ENCODE peak calls at places on chromosomes 1 and 21, in nine cellular contexts. A, S, R, O, Y, Q, X, T and E are unnamed samples.
A peak's percentile ranks its signal among the peaks of the same experiment; 100 is the strongest.

GRCh38 chr1:11648732-11649158 is 5.5 kb downstream of the FBXO2 start:
- DNase-seq in S (no peak), X (no peak), Y (no peak), A (no peak), R (no peak), O (peak; percentile 14), T (no peak), Q (no peak), E (no peak)

GRCh38 chr1:229597877-229598276 is 28.0 kb downstream of the TAF5L start:
- DNase-seq in Y (no peak), O (no peak), X (peak; percentile 16), S (no peak), T (no peak), Q (no peak), A (no peak), R (no peak), E (no peak)

GRCh38 chr1:108041360-108042143 is 76.6 kb upstream of the VAV3 start:
- DNase-seq in Q (no peak), X (no peak), S (no peak), R (no peak), O (no peak), A (no peak), T (no peak), Y (no peak), E (no peak)

GRCh38 chr1:31834501-31834900 is 18.7 kb upstream of the SPOCD1 start:
- DNase-seq in Y (no peak), A (no peak), R (no peak), Q (no peak), S (no peak), O (no peak), T (no peak), X (no peak), E (no peak)

GRCh38 chr1:223256034-223256433 is 107.9 kb downstream of the SUSD4 start:
- DNase-seq in Q (no peak), A (no peak), X (no peak), O (no peak), S (no peak), Y (no peak), T (no peak), R (no peak), E (no peak)

GRCh38 chr1:16727190-16728111 is 12.9 kb upstream of the RNU1-4 start:
- DNase-seq in Q (peak; percentile 70), O (no peak), X (peak; percentile 30), S (peak; percentile 58), R (no peak), T (no peak), A (peak; percentile 47), Y (peak; percentile 67), E (no peak)

GRCh38 chr1:76426606-76427005 is 352.1 kb downstream of the ST6GALNAC3 start:
- DNase-seq in A (no peak), S (no peak), O (no peak), T (no peak), Y (no peak), R (no peak), Q (no peak), X (no peak), E (no peak)

GRCh38 chr1:178541829-178542553 is 29.1 kb downstream of the TEX35 start:
- DNase-seq in A (peak; percentile 61), O (peak; percentile 31), Y (peak; percentile 80), Q (peak; percentile 41), T (no peak), R (no peak), X (peak; percentile 14), S (no peak), E (no peak)

GRCh38 chr1:25805863-25806225 is 5.9 kb downstream of the SELENON start:
- DNase-seq in R (no peak), S (no peak), A (peak; percentile 76), X (peak; percentile 23), Q (no peak), T (no peak), Y (peak; percentile 93), O (no peak), E (no peak)

GRCh38 chr1:161420763-161421455 is 53.2 kb upstream of the CFAP126 start:
- DNase-seq in X (no peak), Q (peak; percentile 73), T (peak; percentile 9), Y (no peak), O (no peak), R (no peak), S (no peak), A (no peak), E (no peak)

GRCh38 chr1:63611231-63611630 is 18.0 kb downstream of the PGM1 start:
- DNase-seq in X (no peak), O (no peak), A (no peak), T (no peak), R (no peak), Y (no peak), Q (no peak), S (no peak), E (no peak)

GRCh38 chr1:2934642-2935081 is 86.6 kb upstream of the ACTRT2 start:
- DNase-seq in X (no peak), Q (no peak), Y (peak; percentile 35), R (no peak), T (no peak), O (no peak), S (no peak), A (no peak), E (no peak)

GRCh38 chr1:210920258-210920657 is 213.7 kb downstream of the KCNH1 start:
- DNase-seq in O (no peak), S (no peak), T (no peak), Q (no peak), A (no peak), Y (no peak), X (no peak), R (no peak), E (no peak)

GRCh38 chr1:15617874-15618684 is 821 bp downstream of the DDI2 start:
- DNase-seq in X (peak; percentile 16), T (peak; percentile 22), Q (no peak), R (peak; percentile 11), A (no peak), S (peak; percentile 71), O (peak; percentile 27), Y (no peak), E (no peak)

GRCh38 chr1:29465755-29466154 is 229.4 kb downstream of the PTPRU start:
- DNase-seq in T (no peak), X (peak; percentile 10), S (no peak), A (no peak), Q (no peak), O (no peak), R (no peak), Y (no peak), E (no peak)

GRCh38 chr1:26991310-26992116 is 2.0 kb upstream of the TRNP1 start:
- DNase-seq in T (no peak), Y (no peak), Q (peak; percentile 91), O (no peak), X (no peak), A (no peak), S (peak; percentile 42), R (no peak), E (no peak)

GRCh38 chr1:155261401-155261887 is 716 bp downstream of the SCAMP3 start:
- DNase-seq in R (no peak), O (no peak), Q (no peak), X (peak; percentile 13), A (no peak), S (peak; percentile 55), Y (no peak), T (no peak), E (no peak)

GRCh38 chr1:28199328-28200233 is 23.1 kb upstream of the PTAFR start:
- DNase-seq in R (peak; percentile 69), Y (no peak), S (no peak), O (peak; percentile 49), Q (no peak), A (peak; percentile 19), X (no peak), T (no peak), E (no peak)

GRCh38 chr1:30822966-30823581 is 65.5 kb upstream of the LAPTM5 start:
- DNase-seq in Y (no peak), O (no peak), T (no peak), S (no peak), A (no peak), Q (no peak), R (no peak), X (peak; percentile 36), E (no peak)

GRCh38 chr21:33419538-33420123 is 16.4 kb downstream of the IFNGR2 start:
- DNase-seq in O (no peak), T (no peak), A (no peak), R (no peak), Q (peak; percentile 62), X (peak; percentile 53), Y (peak; percentile 16), S (no peak), E (no peak)

GRCh38 chr1:8238141-8239038 is 79.5 kb upstream of the SLC45A1 start:
- DNase-seq in R (no peak), T (no peak), A (no peak), S (no peak), Q (peak; percentile 87), X (peak; percentile 93), O (no peak), Y (no peak), E (no peak)

GRCh38 chr1:226308166-226308722 is 720 bp downstream of the LIN9 start:
- DNase-seq in T (no peak), R (no peak), Q (peak; percentile 19), O (peak; percentile 23), Y (no peak), X (peak; percentile 6), S (peak; percentile 45), A (no peak), E (peak; percentile 31)

GRCh38 chr1:21927531-21928237 is 9.4 kb downstream of the HSPG2 start:
- DNase-seq in X (no peak), A (no peak), Q (peak; percentile 81), O (no peak), S (no peak), R (no peak), Y (no peak), T (no peak), E (no peak)